ENCODE peak calls at places on chromosomes 11 and 22, in four cellular contexts. W is anterior cingulate cortex, V is spleen, S is M059J. B is an unnamed sample.

GRCh38 chr22:48758021-48758561 is 1069.6 kb downstream of the BRD1 start:
- DNase-seq in W (no peak), V (peak; percentile 42), S (no peak), B (no peak)

GRCh38 chr11:125933030-125933813 is 12.6 kb upstream of the VSIG10L2 start:
- DNase-seq in W (no peak), V (no peak), S (no peak), B (no peak)

GRCh38 chr11:101860694-101861371 is 54.0 kb upstream of the CEP126 start:
- DNase-seq in W (no peak), V (no peak), S (peak; percentile 57), B (no peak)

GRCh38 chr22:39471421-39472141 is 14.8 kb downstream of the MGAT3 start:
- DNase-seq in W (no peak), V (no peak), S (peak; percentile 32), B (no peak)

GRCh38 chr11:130775306-130776043 is 140.8 kb downstream of the SNX19 start:
- DNase-seq in W (no peak), V (no peak), S (peak; percentile 81), B (no peak)

GRCh38 chr22:39153220-39153860 is 860 bp upstream of the CBX7 start:
- DNase-seq in W (no peak), V (no peak), S (no peak), B (no peak)

GRCh38 chr11:8886332-8886731 is 24.7 kb upstream of the AKIP1 start:
- DNase-seq in W (no peak), V (no peak), S (peak; percentile 52), B (no peak)

GRCh38 chr11:57072640-57073039 is 83.9 kb downstream of the OR5AK2 start:
- DNase-seq in W (no peak), V (no peak), S (peak; percentile 94), B (no peak)

GRCh38 chr11:104892723-104893511 is 5.3 kb downstream of the CASP12 start:
- DNase-seq in W (no peak), V (no peak), S (peak; percentile 21), B (no peak)

GRCh38 chr22:32144875-32145274 is 14.2 kb downstream of the C22orf42 start:
- DNase-seq in W (no peak), V (no peak), S (peak; percentile 10), B (no peak)

GRCh38 chr11:8065031-8065430 is 16.0 kb upstream of the TUB start:
- DNase-seq in W (no peak), V (no peak), S (no peak), B (no peak)

GRCh38 chr11:59400461-59401261 is 25.6 kb downstream of the OR5A2 start:
- DNase-seq in W (no peak), V (no peak), S (no peak), B (no peak)

GRCh38 chr11:119310682-119311052 is 6.3 kb downstream of the MCAM start:
- DNase-seq in W (no peak), V (peak; percentile 76), S (no peak), B (no peak)

GRCh38 chr11:28400236-28401100 is 292.3 kb downstream of the METTL15 start:
- DNase-seq in W (no peak), V (no peak), S (peak; percentile 66), B (no peak)

GRCh38 chr11:76830639-76831312 is 29.9 kb upstream of the ACER3 start:
- DNase-seq in W (no peak), V (no peak), S (peak; percentile 56), B (no peak)

GRCh38 chr11:128714881-128715280 is 21.0 kb downstream of the FLI1 start:
- DNase-seq in W (no peak), V (no peak), S (peak; percentile 99), B (no peak)

GRCh38 chr11:15770798-15771414 is 585.4 kb downstream of the SOX6 start:
- DNase-seq in W (no peak), V (no peak), S (peak; percentile 21), B (no peak)

GRCh38 chr11:64245797-64246623 is 733 bp downstream of the PPP1R14B start:
- DNase-seq in W (no peak), V (peak; percentile 89), S (peak; percentile 99), B (peak; percentile 66)

GRCh38 chr11:19711911-19712280 is 741 bp upstream of the NAV2 start:
- DNase-seq in W (no peak), V (no peak), S (no peak), B (no peak)

GRCh38 chr11:126585388-126586302 is 230.2 kb downstream of the ST3GAL4 start:
- DNase-seq in W (no peak), V (peak; percentile 68), S (peak; percentile 79), B (no peak)

GRCh38 chr22:39514373-39514973 is 5.9 kb upstream of the ATF4 start:
- DNase-seq in W (no peak), V (no peak), S (peak; percentile 28), B (no peak)

GRCh38 chr11:13003726-13004493 is 5.2 kb upstream of the RASSF10 start:
- DNase-seq in W (no peak), V (no peak), S (peak; percentile 24), B (no peak)